ENCODE peak calls at places on chromosomes 13 and 19, in eight cellular contexts. L is neural progenitor cell, U is left ventricle myocardium inferior, H is iPS DF 6.9, Z is heart left ventricle, G is tibial nerve, V is sigmoid colon, X is OCI-LY7. D is an unnamed sample. For H3K4me1, the result is how much of the 10 kb centered on the place peaks cover.

GRCh38 chr19:39473443-39473960 is 7.1 kb upstream of the TIMM50 start:
- DNase-seq in L (no peak), U (no peak), H (no peak), Z (no peak), G (no peak), V (no peak), X (no peak), D (no peak)

GRCh38 chr13:79647518-79647917 is 166.6 kb downstream of the NDFIP2 start:
- DNase-seq in L (no peak), U (no peak), H (no peak), Z (no peak), G (no peak), V (no peak), X (no peak), D (no peak)

GRCh38 chr19:43731854-43732253 is 16.0 kb downstream of the IRGC start:
- DNase-seq in L (no peak), U (no peak), H (no peak), Z (no peak), G (no peak), V (no peak), X (no peak), D (peak)

GRCh38 chr13:45584816-45585215 is 30.7 kb downstream of the ERICH6B start:
- DNase-seq in L (peak), U (no peak), H (peak), Z (no peak), G (no peak), V (no peak), X (no peak), D (no peak)

GRCh38 chr13:112178769-112179168 is 111.8 kb downstream of the SOX1 start:
- DNase-seq in L (no peak), U (no peak), H (no peak), Z (peak), G (no peak), V (no peak), X (no peak), D (no peak)

GRCh38 chr13:110758195-110758594 is 44.7 kb downstream of the ING1 start:
- DNase-seq in L (no peak), U (no peak), H (no peak), Z (no peak), G (no peak), V (no peak), X (no peak), D (no peak)

GRCh38 chr13:76503756-76504155 is 382.4 kb downstream of the KCTD12 start:
- DNase-seq in L (no peak), U (no peak), H (no peak), Z (no peak), G (no peak), V (no peak), X (peak), D (no peak)

GRCh38 chr13:109146912-109147624 is 517.7 kb downstream of the MYO16 start:
- DNase-seq in L (no peak), U (no peak), H (no peak), Z (no peak), G (no peak), V (no peak), X (no peak), D (peak)

GRCh38 chr13:60583911-60584753 is 187.1 kb downstream of the TDRD3 start:
- DNase-seq in L (peak), U (no peak), H (peak), Z (no peak), G (peak), V (no peak), X (no peak), D (no peak)

GRCh38 chr13:114109646-114110045 is 22.8 kb downstream of the RASA3 start:
- DNase-seq in L (peak), U (no peak), H (no peak), Z (peak), G (no peak), V (peak), X (no peak), D (no peak)

GRCh38 chr13:86051134-86052103 is 252.2 kb upstream of the SLITRK6 start:
- DNase-seq in L (no peak), U (no peak), H (no peak), Z (no peak), G (no peak), V (no peak), X (no peak), D (no peak)

GRCh38 chr19:18774782-18775444 is 16.2 kb downstream of the COMP start:
- DNase-seq in L (no peak), U (no peak), H (no peak), Z (peak), G (no peak), V (no peak), X (no peak), D (no peak)

GRCh38 chr19:13985771-13986347 is 20.3 kb downstream of the RFX1 start:
- DNase-seq in L (no peak), U (no peak), H (no peak), Z (no peak), G (no peak), V (no peak), X (peak), D (no peak)

GRCh38 chr13:22517544-22517943 is 663.2 kb upstream of the SGCG start:
- DNase-seq in L (peak), U (no peak), H (peak), Z (no peak), G (no peak), V (no peak), X (no peak), D (no peak)

GRCh38 chr19:55304279-55304978 is 20.6 kb downstream of the BRSK1 start:
- DNase-seq in L (peak), U (no peak), H (no peak), Z (no peak), G (peak), V (no peak), X (peak), D (peak)

GRCh38 chr19:36331353-36332228 is 47.4 kb downstream of the ZFP14 start:
- DNase-seq in L (peak), U (peak), H (peak), Z (peak), G (peak), V (peak), X (peak), D (peak)

GRCh38 chr13:94239135-94239534 is 240.3 kb downstream of the DCT start:
- DNase-seq in L (no peak), U (no peak), H (no peak), Z (no peak), G (no peak), V (no peak), X (no peak), D (no peak)
- H3K4me1 ChIP-seq in L (under half), U (under half), H (under half), Z (under half), G (under half), V (under half), X (under half), D (under half)

GRCh38 chr19:536881-537404 is 5.4 kb downstream of the CDC34 start:
- DNase-seq in L (no peak), U (no peak), H (no peak), Z (no peak), G (no peak), V (no peak), X (no peak), D (no peak)
- H3K4me3 ChIP-seq in L (no peak), U (no peak), H (no peak), Z (no peak), G (no peak), V (no peak), X (no peak), D (no peak)

GRCh38 chr19:49564616-49565045 is 15.7 kb downstream of the NOSIP start:
- DNase-seq in L (no peak), U (no peak), H (no peak), Z (no peak), G (no peak), V (no peak), X (no peak), D (no peak)
- H3K4me1 ChIP-seq in L (under half), U (under half), H (under half), Z (under half), G (under half), V (under half), X (under half), D (under half)

DNA sequence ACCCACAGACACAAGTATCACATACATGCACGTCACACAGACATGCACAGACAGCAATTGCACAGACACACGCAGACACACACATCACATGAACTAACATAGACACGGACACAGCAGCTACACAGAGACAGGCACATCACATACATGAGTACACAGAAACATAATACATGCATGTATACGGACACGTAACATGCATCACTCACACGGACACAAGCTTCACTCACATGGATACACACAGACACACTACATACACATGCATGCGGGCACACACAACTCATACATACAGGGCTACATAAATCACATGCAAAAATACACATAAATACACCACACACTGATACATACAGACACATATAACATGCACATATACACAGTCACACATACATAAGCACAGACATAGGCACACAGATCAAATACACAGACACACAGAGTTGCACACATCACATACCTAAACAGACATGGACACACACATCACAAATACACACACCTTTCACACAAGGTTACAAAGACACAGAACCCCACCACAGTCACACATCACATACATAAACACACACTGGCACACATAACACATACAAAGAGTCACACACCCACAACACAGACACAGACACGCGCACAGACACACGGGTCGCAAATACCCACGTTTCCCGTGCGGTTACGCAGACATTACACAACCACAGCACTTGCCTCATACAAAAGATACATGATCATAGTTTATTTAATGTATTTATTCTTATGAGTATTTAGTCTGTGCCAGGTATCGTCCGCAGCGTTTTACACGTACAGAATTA is 1.1 kb upstream of the LMTK3 start:
- DNase-seq in L (peak), U (no peak), H (no peak), Z (no peak), G (no peak), V (no peak), X (no peak), D (no peak)
- H3K4me3 ChIP-seq in L (peak), U (peak), H (no peak), Z (no peak), G (no peak), V (no peak), X (peak), D (no peak)

GRCh38 chr19:33193864-33194362 is at the start of gene LRP3:
- DNase-seq in L (peak), U (peak), H (no peak), Z (peak), G (no peak), V (no peak), X (no peak), D (peak)

GRCh38 chr19:33192010-33192409 is 2.1 kb upstream of the LRP3 start:
- DNase-seq in L (peak), U (no peak), H (no peak), Z (peak), G (no peak), V (peak), X (no peak), D (no peak)

GRCh38 chr19:33193269-33193863 is 764 bp upstream of the LRP3 start:
- DNase-seq in L (no peak), U (no peak), H (no peak), Z (peak), G (no peak), V (no peak), X (no peak), D (no peak)

GRCh38 chr19:33189453-33189852 is 4.7 kb upstream of the LRP3 start:
- DNase-seq in L (no peak), U (no peak), H (no peak), Z (no peak), G (no peak), V (no peak), X (no peak), D (no peak)

DNA sequence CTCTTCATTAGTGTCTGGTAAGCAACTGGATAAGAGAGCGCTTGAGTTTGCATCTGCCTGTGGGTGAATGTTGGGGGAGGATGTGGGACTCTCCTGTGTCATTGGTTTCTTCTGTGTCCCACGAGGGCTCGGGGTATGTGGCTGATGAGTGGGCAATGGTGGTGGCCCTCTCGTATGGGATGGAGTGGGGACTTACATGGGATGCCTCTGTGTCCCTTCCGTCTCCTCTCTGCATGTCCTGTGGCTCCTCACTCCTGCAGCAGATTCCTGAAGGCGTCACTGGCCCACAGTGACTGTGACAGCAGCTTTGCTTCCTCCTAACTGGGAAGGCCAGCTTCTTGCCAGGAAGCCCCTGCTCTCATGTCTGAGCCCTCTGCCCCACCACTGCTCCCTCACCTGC is 2.6 kb upstream of the LRP3 start:
- DNase-seq in L (no peak), U (no peak), H (no peak), Z (peak), G (no peak), V (peak), X (no peak), D (no peak)
- H3K4me1 ChIP-seq in L (under half), U (under half), H (under half), Z (under half), G (under half), V (under half), X (under half), D (under half)

GRCh38 chr19:46426506-46427162 is 2.1 kb downstream of the PNMA8C start:
- DNase-seq in L (peak), U (peak), H (no peak), Z (peak), G (peak), V (peak), X (peak), D (peak)
- H3K4me3 ChIP-seq in L (peak), U (peak), H (peak), Z (peak), G (peak), V (peak), X (peak), D (peak)

DNA sequence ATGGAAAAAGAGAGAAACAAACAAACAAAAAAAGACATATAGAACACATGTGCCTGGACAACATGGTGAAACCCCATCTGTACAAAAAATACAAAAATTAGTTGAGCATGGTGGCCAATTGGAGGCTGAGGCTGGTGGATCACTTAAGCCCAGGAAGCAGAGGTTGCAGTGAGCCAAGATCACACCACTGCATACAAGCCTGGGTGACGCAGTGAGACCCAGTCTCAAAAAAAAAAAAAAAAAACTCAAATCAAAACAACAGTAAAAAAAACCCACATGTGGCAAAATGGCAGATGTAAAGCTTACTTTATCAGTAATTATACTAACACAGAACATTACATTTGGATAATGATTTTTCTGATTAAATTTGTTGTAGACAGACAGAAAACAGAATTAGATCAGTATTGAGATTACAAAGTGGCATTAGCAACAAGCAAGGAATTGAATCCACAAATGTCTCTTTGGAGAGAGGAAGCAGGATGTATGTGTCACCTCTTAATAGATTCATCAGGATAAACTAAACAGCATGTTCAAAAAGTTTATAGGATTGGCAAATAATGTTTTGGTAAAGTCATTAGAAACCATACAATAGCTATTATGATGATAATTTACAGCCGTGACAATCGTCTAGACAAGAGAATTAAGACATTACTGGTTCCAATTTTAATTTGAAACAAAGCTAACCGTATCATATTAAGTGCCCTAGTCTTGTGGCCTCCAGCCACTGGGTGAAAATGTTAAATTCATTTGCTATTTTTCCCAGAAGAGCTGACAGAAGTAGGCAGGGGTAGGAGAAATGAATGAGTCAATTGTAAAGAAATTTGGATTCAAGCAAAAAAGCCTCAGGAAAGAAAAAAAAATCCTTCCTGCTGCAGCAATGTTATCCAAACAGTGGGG is 206.0 kb downstream of the FGF14 start:
- DNase-seq in L (no peak), U (no peak), H (no peak), Z (no peak), G (no peak), V (no peak), X (no peak), D (no peak)
- H3K4me1 ChIP-seq in L (under half), U (under half), H (under half), Z (under half), G (under half), V (under half), X (under half), D (under half)

GRCh38 chr13:84653915-84654534 is 771.8 kb upstream of the SLITRK1 start:
- DNase-seq in L (no peak), U (peak), H (no peak), Z (peak), G (no peak), V (no peak), X (no peak), D (no peak)
- H3K4me3 ChIP-seq in L (no peak), U (no peak), H (no peak), Z (no peak), G (no peak), V (no peak), X (no peak), D (no peak)

GRCh38 chr13:65456150-65456912 is 1773.8 kb downstream of the PCDH9 start:
- DNase-seq in L (no peak), U (no peak), H (no peak), Z (no peak), G (no peak), V (no peak), X (no peak), D (no peak)
- H3K4me1 ChIP-seq in L (under half), U (under half), H (under half), Z (under half), G (under half), V (under half), X (under half), D (under half)

D was measured in cardiac muscle cell.